ENCODE peak calls at places on chromosomes 13 and 19, in four cellular contexts. E is heart right ventricle, R is thyroid gland, H is heart left ventricle. T is an unnamed sample.

GRCh38 chr19:45498411-45499195 is at the start of gene PPM1N:
- DNase-seq in H (no peak), E (no peak), R (no peak), T (no peak)

GRCh38 chr19:41859618-41860418 is at the start of gene RPS19:
- DNase-seq in H (peak; percentile 99), R (peak; percentile 98), E (peak; percentile 99), T (peak; percentile 98)

GRCh38 chr19:16872728-16873127 is 16.1 kb upstream of the F2RL3 start:
- DNase-seq in E (no peak), R (no peak), H (no peak), T (no peak)

GRCh38 chr19:14072535-14073231 is at the start of gene MISP3:
- DNase-seq in R (peak; percentile 90), E (no peak), H (peak; percentile 50), T (peak; percentile 91)

GRCh38 chr13:104431895-104432294 is 1365.7 kb upstream of the SLC10A2 start:
- DNase-seq in H (no peak), E (no peak), R (no peak), T (no peak)

GRCh38 chr13:29569253-29570057 is 26.0 kb downstream of the SLC7A1 start:
- DNase-seq in R (no peak), E (no peak), H (no peak), T (peak; percentile 69)

GRCh38 chr19:1161716-1162115 is 12.4 kb downstream of the SBNO2 start:
- DNase-seq in E (no peak), R (peak; percentile 83), H (no peak), T (peak; percentile 47)

GRCh38 chr13:37357548-37357947 is 241.0 kb downstream of the POSTN start:
- DNase-seq in H (no peak), E (no peak), R (no peak), T (no peak)

GRCh38 chr13:25172303-25172630 is 179 bp upstream of the AMER2 start:
- DNase-seq in R (no peak), H (no peak), E (no peak), T (no peak)

GRCh38 chr13:25171517-25172302 is at the start of gene AMER2:
- DNase-seq in E (no peak), H (no peak), R (peak; percentile 31), T (peak; percentile 51)

GRCh38 chr13:25175431-25175830 is 3.3 kb upstream of the AMER2 start:
- DNase-seq in H (no peak), E (no peak), R (no peak), T (no peak)

GRCh38 chr13:25175026-25175425 is 2.9 kb upstream of the AMER2 start:
- DNase-seq in H (no peak), R (no peak), E (no peak), T (no peak)

GRCh38 chr13:25174304-25174703 is 2.2 kb upstream of the AMER2 start:
- DNase-seq in R (no peak), H (no peak), E (no peak), T (no peak)
- H3K27ac ChIP-seq in R (no peak overlapping the region), H (no peak overlapping the region), E (no peak overlapping the region), T (no peak overlapping the region)

GRCh38 chr19:6828306-6828697 is 55.8 kb downstream of the VAV1 start:
- DNase-seq in R (no peak), H (no peak), E (no peak), T (no peak)
- H3K4me3 ChIP-seq in R (no peak overlapping the region), H (no peak overlapping the region), E (no peak overlapping the region), T (no peak overlapping the region)

GRCh38 chr19:56837492-56837891 is 3.0 kb downstream of the PEG3 start:
- DNase-seq in R (peak; percentile 92), H (peak; percentile 81), E (peak; percentile 83), T (peak; percentile 79)
- H3K27ac ChIP-seq in R (peak overlapping the region; percentile 17), H (peak overlapping the region; percentile 80), E (peak overlapping the region; percentile 29), T (peak overlapping the region; percentile 82)

GRCh38 chr19:47305309-47305751 is 4.3 kb upstream of the C5AR1 start:
- DNase-seq in H (peak; percentile 53), R (peak; percentile 63), E (peak; percentile 54), T (peak; percentile 86)
- H3K4me3 ChIP-seq in H (no peak overlapping the region), R (no peak overlapping the region), E (no peak overlapping the region), T (no peak overlapping the region)

GRCh38 chr13:44308352-44308751 is 65.3 kb upstream of the SERP2 start:
- DNase-seq in E (no peak), H (no peak), R (no peak), T (no peak)
- H3K27ac ChIP-seq in E (no peak overlapping the region), H (peak overlapping the region; percentile 87), R (no peak overlapping the region), T (no peak overlapping the region)

DNA sequence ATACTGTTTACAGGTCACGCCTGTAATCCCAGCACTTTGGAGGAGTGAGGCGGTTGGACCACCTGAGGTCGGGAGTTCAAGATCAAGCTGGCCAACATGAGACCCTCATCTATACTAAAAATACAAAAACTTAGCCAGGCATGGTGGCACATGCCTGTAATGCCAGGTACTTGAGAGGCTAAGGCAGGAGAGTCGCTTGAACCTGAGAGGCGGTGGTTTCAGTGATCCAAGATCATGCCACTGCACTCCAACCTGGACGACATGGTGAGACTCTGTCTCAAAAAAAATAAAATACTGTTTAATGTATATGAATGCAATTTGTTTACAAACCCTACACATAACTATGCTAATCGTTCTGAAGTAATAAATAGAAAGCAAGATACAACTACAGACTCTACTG is 102.4 kb downstream of the ZNF486 start:
- DNase-seq in R (peak; percentile 52), H (no peak), E (no peak), T (no peak)
- H3K4me3 ChIP-seq in R (no peak overlapping the region), H (no peak overlapping the region), E (no peak overlapping the region), T (no peak overlapping the region)

DNA sequence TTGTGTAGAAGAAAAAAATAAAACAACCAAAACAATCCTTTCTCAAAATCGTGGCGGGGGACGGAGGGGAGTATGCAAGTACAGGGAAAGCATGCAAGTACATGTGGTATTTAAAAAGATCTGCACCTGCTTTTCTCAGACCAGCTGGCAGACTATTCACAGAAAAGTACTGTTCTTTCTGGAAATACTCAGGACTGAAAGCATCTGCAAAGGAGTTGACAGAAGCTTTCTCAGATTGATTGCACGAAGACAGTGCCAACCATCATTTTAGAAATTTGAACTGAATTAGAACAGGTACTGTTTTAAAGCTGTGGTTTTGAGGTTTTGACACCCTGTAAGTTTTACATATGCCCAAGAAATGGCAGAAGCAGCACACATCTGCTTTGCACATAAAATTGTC is 19.8 kb upstream of the PCDH8 start:
- DNase-seq in R (no peak), E (no peak), H (no peak), T (no peak)
- H3K27ac ChIP-seq in R (no peak overlapping the region), E (no peak overlapping the region), H (no peak overlapping the region), T (no peak overlapping the region)

DNA sequence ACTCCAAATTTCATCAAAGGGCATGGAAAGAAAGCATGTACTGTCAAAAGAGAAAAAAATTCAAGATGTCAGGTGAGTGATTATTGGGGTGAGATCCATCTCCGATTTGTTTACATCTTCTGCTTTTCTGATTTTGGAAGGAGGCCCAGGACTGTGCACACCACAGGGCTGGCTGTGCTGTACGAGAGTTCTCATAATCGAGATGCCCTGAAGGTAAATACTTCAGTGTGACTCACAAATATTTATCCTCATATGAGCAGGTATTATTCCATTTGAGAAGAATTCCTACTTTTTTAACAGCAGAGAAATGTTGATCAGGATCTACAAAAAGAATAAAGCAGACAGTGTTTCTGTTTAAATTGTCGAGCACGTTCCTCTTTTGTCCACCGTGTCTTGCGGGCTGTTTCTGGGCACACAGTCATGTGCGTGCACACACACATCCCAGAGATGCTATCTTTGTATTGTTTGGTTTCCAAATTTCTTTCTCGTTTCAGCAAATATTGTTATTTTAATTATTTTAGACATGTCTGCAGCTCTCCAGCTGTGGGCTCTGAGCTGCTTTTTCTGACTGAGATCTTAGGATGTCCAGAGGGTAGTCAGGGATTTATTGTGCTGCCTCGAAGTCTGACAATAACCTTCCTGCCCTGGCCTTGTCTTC is 103.8 kb downstream of the KL start:
- DNase-seq in H (no peak), E (no peak), R (no peak), T (no peak)
- H3K4me3 ChIP-seq in H (no peak overlapping the region), E (no peak overlapping the region), R (no peak overlapping the region), T (no peak overlapping the region)

DNA sequence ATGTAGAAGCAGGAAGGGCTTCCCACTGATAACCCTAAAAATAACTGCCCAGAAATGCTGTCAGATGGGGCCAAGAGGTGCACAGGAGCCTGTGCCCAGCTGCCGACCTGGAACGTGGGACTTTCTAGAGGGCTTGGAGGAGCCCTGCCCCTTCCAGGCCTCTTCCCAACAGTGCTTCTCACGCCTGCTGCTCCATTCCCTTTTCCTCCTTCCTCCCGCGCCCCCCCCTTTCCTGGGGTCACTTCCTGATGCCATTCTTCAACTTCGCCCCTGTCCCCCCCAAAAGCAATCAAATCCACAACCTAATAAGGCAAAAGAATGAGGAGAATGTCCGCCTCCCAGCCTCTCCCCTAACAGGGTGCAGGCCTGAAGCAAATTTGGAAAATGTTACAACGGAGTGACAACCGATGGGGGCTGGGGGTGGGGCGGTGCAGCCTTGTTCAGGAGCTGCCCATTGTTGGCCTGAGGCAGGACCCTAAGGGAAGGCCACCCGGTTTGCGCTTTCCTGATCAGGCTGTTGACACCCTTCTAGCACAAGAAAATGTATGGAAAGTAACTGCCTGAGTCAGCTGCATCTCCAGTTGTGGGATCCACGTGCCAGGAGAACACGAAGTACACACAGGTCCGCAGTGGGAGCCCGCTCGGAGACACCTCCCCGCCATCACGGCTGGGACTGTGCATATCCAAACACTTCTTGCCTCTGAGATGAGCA is 18.7 kb downstream of the ACTN4 start:
- DNase-seq in E (peak; percentile 86), H (peak; percentile 85), R (peak; percentile 66), T (peak; percentile 76)
- H3K27ac ChIP-seq in E (peak overlapping the region; percentile 94), H (peak overlapping the region; percentile 96), R (peak overlapping the region; percentile 97), T (peak overlapping the region; percentile 84)

DNA sequence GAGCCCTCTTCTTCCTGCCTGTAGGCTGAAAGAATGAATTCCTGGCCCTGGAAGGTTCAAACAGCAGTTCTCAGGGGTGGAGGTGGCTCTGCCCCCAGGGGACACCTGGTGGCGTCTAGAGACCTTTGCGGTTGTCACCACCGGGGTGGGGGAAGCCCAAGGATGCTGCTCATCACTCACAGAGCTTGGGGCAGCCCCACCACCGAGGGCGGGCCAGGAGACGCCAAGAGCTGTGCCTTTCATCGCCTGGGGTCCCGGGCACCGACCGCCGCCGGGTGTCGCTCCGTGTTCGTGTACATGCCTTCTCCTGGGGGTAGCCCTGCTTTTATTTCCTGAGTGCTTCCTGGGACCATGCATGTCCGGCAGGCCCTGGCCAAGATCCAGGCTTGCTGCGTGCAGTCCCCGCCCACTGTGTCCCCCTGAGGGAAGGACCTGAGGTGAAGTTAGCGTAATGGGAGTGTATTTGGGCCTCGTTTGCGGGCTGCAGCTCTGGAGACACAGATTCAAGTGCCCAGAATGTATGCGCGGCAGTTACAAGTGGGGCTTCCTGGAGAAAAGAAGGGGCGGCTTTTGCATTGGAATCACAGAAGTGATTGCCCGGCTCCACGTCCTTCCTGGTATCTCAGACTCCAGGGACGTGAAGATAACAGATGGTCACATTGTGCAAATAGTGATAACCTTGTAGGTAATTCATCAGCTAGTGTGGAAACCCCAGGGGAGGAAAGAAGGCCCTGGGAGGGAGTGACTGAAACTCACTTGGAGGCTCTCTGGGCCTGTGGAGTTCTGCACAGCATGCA is 7.8 kb downstream of the DOT1L start:
- DNase-seq in R (peak; percentile 30), E (peak; percentile 58), H (peak; percentile 56), T (peak; percentile 69)
- H3K4me3 ChIP-seq in R (no peak overlapping the region), E (peak overlapping the region; percentile 15), H (no peak overlapping the region), T (no peak overlapping the region)